ENCODE peak calls at places on chromosomes 4 and X, in ten cellular contexts. J is cardiac muscle cell; Q is NCI-H774; E is stimulated activated CD4-positive, alpha-beta T cell treated with anti-CD3 and anti-CD28 coated beads, Interleukin-4, amount 100 ng/mL, for 48 hours; O is body of pancreas; K is HL-60; L is NCI-H2029 treated with DMSO at 0.1 percent for 48 hours; S is NCI-H1092; R is occipital lobe; N is KBM-7. C is an unnamed sample.

GRCh38 chr4:53233396-53233795 is 132.5 kb downstream of the SCFD2 start:
- DNase-seq in E (no peak), O (no peak), N (no peak), S (no peak), K (no peak), Q (no peak), J (no peak), R (no peak), L (no peak), C (no peak)

GRCh38 chr4:661856-662761 is 12.0 kb downstream of the ATP5ME start:
- DNase-seq in O (no peak), Q (no peak), S (no peak), L (no peak), E (no peak), R (no peak), J (no peak), K (no peak), N (no peak), C (no peak)

GRCh38 chrX:7941390-7942042 is 14.3 kb upstream of the PNPLA4 start:
- DNase-seq in J (peak), S (peak), Q (no peak), N (peak), O (peak), K (no peak), R (peak), E (no peak), L (no peak), C (no peak)

GRCh38 chr4:20829958-20830357 is 129.7 kb downstream of the PACRGL start:
- DNase-seq in Q (no peak), L (no peak), K (no peak), N (no peak), R (no peak), O (no peak), E (no peak), J (no peak), S (no peak), C (no peak)

GRCh38 chr4:183360161-183360919 is 38.1 kb upstream of the CLDN24 start:
- DNase-seq in E (no peak), S (no peak), O (no peak), K (no peak), N (no peak), Q (no peak), J (no peak), R (peak), L (no peak), C (no peak)

GRCh38 chrX:134548257-134548732 is 88.3 kb downstream of the HPRT1 start:
- DNase-seq in L (no peak), S (no peak), Q (no peak), O (no peak), R (no peak), J (peak), E (no peak), K (peak), N (peak), C (no peak)

GRCh38 chr4:151948351-151949016 is 187.7 kb upstream of the GATB start:
- DNase-seq in Q (no peak), S (no peak), N (no peak), K (no peak), O (no peak), J (no peak), L (no peak), R (no peak), E (no peak), C (no peak)

GRCh38 chr4:98663226-98664006 is 5.0 kb upstream of the TSPAN5 start:
- DNase-seq in K (peak), R (no peak), O (no peak), J (no peak), E (peak), L (no peak), N (peak), S (no peak), Q (no peak), C (no peak)

GRCh38 chr4:55754754-55755350 is 64.7 kb upstream of the EXOC1L start:
- DNase-seq in L (no peak), S (no peak), O (no peak), E (no peak), R (no peak), J (no peak), K (no peak), N (no peak), Q (no peak), C (no peak)

GRCh38 chr4:138572007-138572406 is 329.9 kb upstream of the SLC7A11 start:
- DNase-seq in N (no peak), O (no peak), S (no peak), E (no peak), J (no peak), Q (no peak), L (no peak), R (no peak), K (no peak), C (no peak)

GRCh38 chr4:169147217-169147616 is 123.5 kb downstream of the SH3RF1 start:
- DNase-seq in S (no peak), L (no peak), R (no peak), O (no peak), J (no peak), Q (no peak), K (no peak), E (no peak), N (no peak), C (no peak)

GRCh38 chrX:150841466-150842197 is 56.8 kb downstream of the CD99L2 start:
- DNase-seq in K (peak), E (no peak), R (no peak), S (peak), N (no peak), J (no peak), L (no peak), Q (no peak), O (no peak), C (no peak)

GRCh38 chrX:45768666-45769065 is 568.0 kb upstream of the DIPK2B start:
- DNase-seq in O (no peak), S (no peak), J (no peak), L (no peak), Q (no peak), E (no peak), K (no peak), N (peak), R (no peak), C (no peak)

GRCh38 chr4:2796261-2797187 is 3.6 kb downstream of the SH3BP2 start:
- DNase-seq in E (no peak), L (no peak), O (peak), K (no peak), S (peak), J (no peak), Q (no peak), R (no peak), N (no peak), C (no peak)

GRCh38 chr4:142155347-142155746 is 519.0 kb downstream of the IL15 start:
- DNase-seq in K (no peak), N (no peak), O (no peak), L (no peak), Q (no peak), E (no peak), S (no peak), R (no peak), J (peak), C (no peak)

GRCh38 chrX:24293412-24293811 is 20.5 kb downstream of the SUPT20HL2 start:
- DNase-seq in N (no peak), S (no peak), R (no peak), L (no peak), J (no peak), Q (no peak), K (no peak), E (no peak), O (no peak), C (no peak)